ENCODE peak calls at places on chromosomes 2 and 18, in seven cellular contexts. C is IMR-90; P is heart right ventricle; R is esophagus squamous epithelium; Q is CD8-positive, alpha-beta T cell; V is stomach; W is suprapubic skin. A is an unnamed sample. For H3K36me3, the result is how much of the 10 kb centered on the place peaks cover.

GRCh38 chr2:160091381-160091780 is 29.0 kb upstream of the PLA2R1 start:
- DNase-seq in C (peak), P (no peak), R (no peak), Q (no peak), V (no peak), W (no peak), A (no peak)

GRCh38 chr18:46344416-46345180 is 240.4 kb downstream of the HAUS1 start:
- DNase-seq in C (no peak), P (no peak), R (no peak), Q (no peak), V (no peak), W (no peak), A (no peak)

GRCh38 chr18:62938006-62938405 is 222.7 kb downstream of the PHLPP1 start:
- DNase-seq in C (peak), P (no peak), R (no peak), Q (no peak), V (no peak), W (no peak), A (no peak)

GRCh38 chr2:234631896-234632514 is 135.1 kb upstream of the ARL4C start:
- DNase-seq in C (no peak), P (no peak), R (no peak), Q (no peak), V (no peak), W (no peak), A (no peak)

GRCh38 chr2:111029135-111029927 is 91.4 kb upstream of the BCL2L11 start:
- DNase-seq in C (no peak), P (no peak), R (no peak), Q (no peak), V (peak), W (no peak), A (no peak)

GRCh38 chr2:76930076-76930734 is 592.0 kb downstream of the LRRTM4 start:
- DNase-seq in C (no peak), P (no peak), R (no peak), Q (no peak), V (no peak), W (no peak), A (no peak)

GRCh38 chr2:191758420-191759199 is 80.7 kb downstream of the NABP1 start:
- DNase-seq in C (peak), P (peak), R (no peak), Q (peak), V (peak), W (no peak), A (peak)

GRCh38 chr18:33316146-33316587 is 124.4 kb downstream of the CCDC178 start:
- DNase-seq in C (no peak), P (no peak), R (no peak), Q (no peak), V (no peak), W (no peak), A (no peak)

GRCh38 chr2:119049968-119050657 is 108.1 kb downstream of the MARCO start:
- DNase-seq in C (no peak), P (no peak), R (no peak), Q (no peak), V (no peak), W (no peak), A (no peak)

GRCh38 chr18:24023185-24023814 is 8.7 kb downstream of the TTC39C start:
- DNase-seq in C (no peak), P (no peak), R (no peak), Q (no peak), V (no peak), W (no peak), A (no peak)

GRCh38 chr2:62685986-62686625 is 19.4 kb upstream of the EHBP1 start:
- DNase-seq in C (no peak), P (no peak), R (no peak), Q (no peak), V (no peak), W (no peak), A (no peak)

GRCh38 chr2:190722061-190722759 is 73.3 kb downstream of the NAB1 start:
- DNase-seq in C (no peak), P (no peak), R (no peak), Q (no peak), V (no peak), W (no peak), A (peak)

GRCh38 chr18:77321823-77322805 is 72.5 kb downstream of the GALR1 start:
- DNase-seq in C (no peak), P (no peak), R (no peak), Q (no peak), V (no peak), W (no peak), A (no peak)

GRCh38 chr2:8378016-8378810 is 303.6 kb upstream of the ID2 start:
- DNase-seq in C (no peak), P (no peak), R (no peak), Q (no peak), V (no peak), W (no peak), A (peak)

GRCh38 chr2:23659328-23659727 is 267.6 kb downstream of the ATAD2B start:
- DNase-seq in C (no peak), P (no peak), R (no peak), Q (no peak), V (no peak), W (no peak), A (no peak)

GRCh38 chr2:233838726-233839446 is 15.4 kb downstream of the HJURP start:
- DNase-seq in C (no peak), P (no peak), R (no peak), Q (no peak), V (peak), W (no peak), A (no peak)

GRCh38 chr18:12884521-12885323 is 685 bp upstream of the PTPN2 start:
- DNase-seq in C (no peak), P (no peak), R (no peak), Q (no peak), V (no peak), W (peak), A (no peak)

GRCh38 chr2:223585691-223586090 is 16.5 kb downstream of the SCG2 start:
- DNase-seq in C (peak), P (no peak), R (no peak), Q (no peak), V (no peak), W (no peak), A (no peak)

GRCh38 chr2:231094671-231095346 is 30.0 kb downstream of the HTR2B start:
- DNase-seq in C (no peak), P (no peak), R (no peak), Q (no peak), V (no peak), W (no peak), A (no peak)

GRCh38 chr2:86284987-86285386 is 52.4 kb downstream of the REEP1 start:
- DNase-seq in C (no peak), P (no peak), R (no peak), Q (no peak), V (no peak), W (no peak), A (no peak)

DNA sequence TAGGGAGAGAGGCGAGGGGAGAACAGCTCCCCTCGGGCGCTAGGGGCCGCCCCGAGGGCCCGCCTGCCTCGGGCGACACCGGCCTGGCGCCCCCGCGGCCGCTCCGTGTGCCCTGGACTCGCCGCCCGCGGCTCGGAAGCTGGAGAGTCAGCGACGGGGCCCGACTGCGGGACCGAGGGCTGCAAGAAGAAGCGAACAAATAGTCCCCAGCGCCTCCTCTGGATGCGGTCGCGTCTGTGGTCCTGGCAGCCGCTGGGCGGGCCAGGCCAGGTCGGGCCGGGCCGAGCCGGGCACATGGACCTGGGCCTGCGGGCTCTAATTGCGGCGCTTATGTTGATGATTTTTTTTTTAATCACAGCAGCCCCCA is 270 bp upstream of the HOXD9 start:
- DNase-seq in C (no peak), P (no peak), R (no peak), Q (no peak), V (no peak), W (no peak), A (no peak)
- H3K4me3 ChIP-seq in C (no peak), P (peak), R (peak), Q (peak), V (peak), W (peak), A (no peak)

DNA sequence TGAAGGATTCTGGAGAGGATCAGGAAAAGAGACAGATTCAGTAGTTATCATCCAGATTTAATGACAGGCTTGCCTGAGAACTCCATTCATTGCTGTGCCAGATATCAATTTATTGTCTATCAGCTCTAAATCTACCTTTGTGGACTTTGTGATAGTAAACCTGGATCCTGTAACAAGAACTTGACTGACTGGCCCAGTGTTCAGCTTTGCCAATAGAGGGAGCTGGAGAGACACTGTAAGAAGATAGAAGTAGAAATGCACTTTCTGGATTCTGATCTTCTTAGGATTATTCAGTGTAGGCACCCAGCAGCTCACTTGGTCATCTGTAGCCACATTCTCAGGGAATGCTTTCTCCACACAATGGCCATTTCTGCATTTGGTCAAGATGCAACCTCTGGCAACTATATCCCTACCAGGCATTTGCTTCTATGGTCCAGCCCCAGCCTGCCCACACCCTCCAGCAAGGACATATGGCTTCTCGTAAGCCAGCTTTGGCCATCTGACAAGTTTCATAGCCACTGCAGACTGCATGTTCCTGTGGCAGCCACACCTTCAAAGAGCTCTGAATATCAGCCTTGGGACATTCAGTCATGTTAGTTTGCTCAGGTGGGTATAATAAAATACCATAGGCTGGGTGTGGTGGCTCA is 6.1 kb upstream of the SERPINB8 start:
- DNase-seq in C (peak), P (peak), R (no peak), Q (peak), V (peak), W (no peak), A (no peak)
- TF ChIP-seq CTCF in C (peak), P (peak), R (peak), Q (peak), V (peak), W (peak), A (peak)

GRCh38 chr2:112737544-112738232 is 16.9 kb downstream of the NT5DC4 start:
- DNase-seq in C (no peak), P (no peak), R (no peak), Q (no peak), V (no peak), W (no peak), A (no peak)
- H3K36me3 ChIP-seq in C (under half), P (under half), R (under half), Q (under half), V (under half), W (under half), A (under half)

GRCh38 chr2:240936106-240936505 is 30.0 kb downstream of the CROCC2 start:
- DNase-seq in C (no peak), P (no peak), R (no peak), Q (no peak), V (no peak), W (peak), A (no peak)
- H3K4me3 ChIP-seq in C (no peak), P (no peak), R (no peak), Q (no peak), V (no peak), W (no peak), A (no peak)

DNA sequence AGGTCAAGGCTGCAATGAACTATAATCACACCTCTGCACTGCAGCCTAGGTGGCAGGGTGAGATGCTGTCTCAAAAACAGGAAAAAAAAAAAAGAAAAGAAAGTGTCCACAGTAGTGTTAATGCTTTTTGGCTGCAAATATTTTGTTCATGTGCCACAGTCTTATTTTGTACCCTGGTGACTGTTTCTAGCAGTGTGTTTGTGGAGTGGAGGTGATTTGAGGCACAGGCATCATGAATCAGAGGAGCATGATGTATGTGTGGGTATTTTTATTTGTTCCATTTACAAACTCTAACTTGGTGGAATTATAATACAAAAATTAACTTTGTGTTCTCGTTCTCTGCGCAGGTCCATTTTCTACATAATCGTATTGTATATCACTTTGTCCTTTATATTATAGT is 30.6 kb downstream of the DTNA start:
- DNase-seq in C (no peak), P (no peak), R (no peak), Q (no peak), V (no peak), W (no peak), A (no peak)
- TF ChIP-seq CTCF in C (no peak), P (no peak), R (no peak), Q (no peak), V (no peak), W (no peak), A (no peak)

GRCh38 chr2:47471429-47472116 is 68.6 kb downstream of the MSH2 start:
- DNase-seq in C (no peak), P (no peak), R (no peak), Q (no peak), V (no peak), W (no peak), A (no peak)
- H3K36me3 ChIP-seq in C (under half), P (under half), R (half or more), Q (under half), V (under half), W (under half), A (under half)

GRCh38 chr2:71734620-71735019 is 281.3 kb downstream of the DYSF start:
- DNase-seq in C (no peak), P (no peak), R (no peak), Q (no peak), V (no peak), W (no peak), A (no peak)
- H3K4me3 ChIP-seq in C (no peak), P (no peak), R (no peak), Q (no peak), V (no peak), W (no peak), A (no peak)

GRCh38 chr2:102345329-102345920 is 10.2 kb upstream of the IL18R1 start:
- DNase-seq in C (no peak), P (no peak), R (no peak), Q (no peak), V (no peak), W (no peak), A (no peak)

GRCh38 chr2:102340778-102341177 is 14.8 kb upstream of the IL18R1 start:
- DNase-seq in C (no peak), P (no peak), R (no peak), Q (no peak), V (no peak), W (no peak), A (no peak)

GRCh38 chr2:102346381-102347130 is 9.0 kb upstream of the IL18R1 start:
- DNase-seq in C (no peak), P (no peak), R (no peak), Q (no peak), V (no peak), W (no peak), A (no peak)

GRCh38 chr2:102344397-102344796 is 11.2 kb upstream of the IL18R1 start:
- DNase-seq in C (no peak), P (no peak), R (no peak), Q (no peak), V (no peak), W (no peak), A (no peak)

DNA sequence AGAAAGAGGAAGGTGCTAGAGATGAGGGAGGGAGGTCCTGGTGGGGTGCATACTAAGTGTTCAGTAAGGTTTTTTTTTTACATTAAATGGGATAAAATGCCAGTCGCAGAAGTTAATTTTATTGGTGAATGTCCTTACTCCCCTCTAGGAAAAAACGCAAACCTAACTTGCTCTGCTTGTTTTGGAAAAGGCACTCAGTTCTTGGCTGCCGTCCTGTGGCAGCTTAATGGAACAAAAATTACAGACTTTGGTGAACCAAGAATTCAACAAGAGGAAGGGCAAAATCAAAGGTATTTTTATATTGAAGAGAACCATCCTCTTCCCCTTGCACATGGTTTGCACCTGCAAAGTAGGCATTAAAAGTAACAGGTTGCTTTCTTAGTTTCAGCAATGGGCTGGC is 12.7 kb upstream of the IL18R1 start:
- DNase-seq in C (no peak), P (no peak), R (no peak), Q (no peak), V (no peak), W (no peak), A (no peak)
- TF ChIP-seq CTCF in C (no peak), P (no peak), R (no peak), Q (no peak), V (no peak), W (no peak), A (no peak)

A was measured in GM06990.